ENCODE peak calls at places on chromosome 5, in six cellular contexts. W is HCT116, L is GM12878, Y is H1, N is K562, M is HepG2. F is an unnamed sample. For H3K4me1, the result is how much of the 10 kb centered on the place peaks cover.

GRCh38 chr5:144030904-144031303 is 139.6 kb downstream of the YIPF5 start:
- DNase-seq in W (no peak), L (no peak), Y (no peak), N (no peak), M (no peak), F (no peak)

GRCh38 chr5:73365301-73365853 is 83.2 kb downstream of the FOXD1 start:
- DNase-seq in W (peak), L (no peak), Y (no peak), N (no peak), M (no peak), F (no peak)

GRCh38 chr5:9363026-9363793 is 182.7 kb downstream of the SEMA5A start:
- DNase-seq in W (no peak), L (peak), Y (no peak), N (no peak), M (no peak), F (no peak)

GRCh38 chr5:1504617-1505016 is 19.1 kb downstream of the LPCAT1 start:
- DNase-seq in W (no peak), L (no peak), Y (no peak), N (no peak), M (no peak), F (no peak)

GRCh38 chr5:93586948-93587918 is 4.2 kb downstream of the NR2F1 start:
- DNase-seq in W (no peak), L (no peak), Y (no peak), N (no peak), M (no peak), F (no peak)

GRCh38 chr5:135486131-135486530 is 34.0 kb upstream of the TIFAB start:
- DNase-seq in W (no peak), L (no peak), Y (no peak), N (no peak), M (no peak), F (no peak)

GRCh38 chr5:62310426-62311105 is 4.6 kb downstream of the KIF2A start:
- DNase-seq in W (no peak), L (no peak), Y (no peak), N (no peak), M (no peak), F (no peak)

GRCh38 chr5:75525344-75525743 is 13.7 kb downstream of the POLK start:
- DNase-seq in W (no peak), L (no peak), Y (no peak), N (no peak), M (no peak), F (no peak)

GRCh38 chr5:133709074-133709676 is 96.8 kb upstream of the FSTL4 start:
- DNase-seq in W (no peak), L (no peak), Y (no peak), N (no peak), M (no peak), F (no peak)

GRCh38 chr5:168714046-168714445 is 134.9 kb upstream of the PANK3 start:
- DNase-seq in W (no peak), L (no peak), Y (no peak), N (no peak), M (no peak), F (no peak)

GRCh38 chr5:96775050-96775449 is 32.7 kb downstream of the ERAP1 start:
- DNase-seq in W (no peak), L (no peak), Y (no peak), N (no peak), M (no peak), F (no peak)

GRCh38 chr5:96474073-96474472 is 41.0 kb upstream of the PCSK1 start:
- DNase-seq in W (no peak), L (no peak), Y (no peak), N (no peak), M (no peak), F (no peak)

GRCh38 chr5:74200560-74200959 is 440.0 kb downstream of the ENC1 start:
- DNase-seq in W (no peak), L (no peak), Y (no peak), N (no peak), M (no peak), F (no peak)

GRCh38 chr5:83151821-83152220 is 74.5 kb downstream of the XRCC4 start:
- DNase-seq in W (no peak), L (no peak), Y (no peak), N (no peak), M (no peak), F (no peak)

GRCh38 chr5:141747152-141747640 is 65.2 kb upstream of the ARAP3 start:
- DNase-seq in W (peak), L (no peak), Y (peak), N (peak), M (no peak), F (peak)

GRCh38 chr5:982377-983237 is 26.0 kb upstream of the NKD2 start:
- DNase-seq in W (no peak), L (no peak), Y (peak), N (peak), M (no peak), F (peak)

GRCh38 chr5:59351076-59351794 is 542.3 kb downstream of the PDE4D start:
- DNase-seq in W (no peak), L (no peak), Y (no peak), N (no peak), M (no peak), F (no peak)

GRCh38 chr5:16043349-16043748 is 136.2 kb downstream of the MARCHF11 start:
- DNase-seq in W (no peak), L (no peak), Y (no peak), N (no peak), M (no peak), F (no peak)

GRCh38 chr5:64690417-64691151 is at the start of gene SHISAL2B:
- DNase-seq in W (no peak), L (no peak), Y (peak), N (no peak), M (no peak), F (no peak)

GRCh38 chr5:44747396-44747795 is 61.4 kb upstream of the MRPS30 start:
- DNase-seq in W (no peak), L (no peak), Y (no peak), N (no peak), M (no peak), F (no peak)

GRCh38 chr5:28398185-28398584 is 1359.8 kb upstream of the CDH9 start:
- DNase-seq in W (no peak), L (no peak), Y (no peak), N (no peak), M (no peak), F (no peak)

GRCh38 chr5:51389326-51389581 is 6.0 kb downstream of the ISL1 start:
- DNase-seq in W (no peak), L (no peak), Y (no peak), N (no peak), M (no peak), F (no peak)

GRCh38 chr5:54329731-54330709 is 19.6 kb upstream of the ARL15 start:
- DNase-seq in W (no peak), L (no peak), Y (no peak), N (no peak), M (no peak), F (no peak)

GRCh38 chr5:150129454-150129812 is 26.2 kb downstream of the PDGFRB start:
- DNase-seq in W (no peak), L (no peak), Y (no peak), N (no peak), M (no peak), F (no peak)
- H3K4me1 ChIP-seq in W (under half), L (under half), Y (under half), N (under half), M (under half), F (under half)

GRCh38 chr5:158537343-158537742 is 562.4 kb downstream of the EBF1 start:
- DNase-seq in W (no peak), L (no peak), Y (no peak), N (no peak), M (no peak), F (no peak)
- TF ChIP-seq ZNF274 in W (no peak), L (no peak), Y (no peak), N (no peak), M (no peak), F (no peak)

GRCh38 chr5:36438765-36439501 is 137.2 kb upstream of the RANBP3L start:
- DNase-seq in W (no peak), L (no peak), Y (no peak), N (no peak), M (no peak), F (no peak)
- TF ChIP-seq YY1 in W (no peak), L (no peak), Y (no peak), N (no peak), M (no peak), F (no peak)

GRCh38 chr5:113000466-113000865 is 23.9 kb downstream of the DCP2 start:
- DNase-seq in W (no peak), L (no peak), Y (no peak), N (no peak), M (no peak), F (no peak)

GRCh38 chr5:112998296-112998695 is 21.7 kb downstream of the DCP2 start:
- DNase-seq in W (no peak), L (no peak), Y (no peak), N (no peak), M (no peak), F (no peak)

GRCh38 chr5:113005454-113005853 is 28.9 kb downstream of the DCP2 start:
- DNase-seq in W (no peak), L (no peak), Y (no peak), N (no peak), M (no peak), F (no peak)

GRCh38 chr5:113002423-113002822 is 25.8 kb downstream of the DCP2 start:
- DNase-seq in W (no peak), L (no peak), Y (no peak), N (no peak), M (peak), F (no peak)

DNA sequence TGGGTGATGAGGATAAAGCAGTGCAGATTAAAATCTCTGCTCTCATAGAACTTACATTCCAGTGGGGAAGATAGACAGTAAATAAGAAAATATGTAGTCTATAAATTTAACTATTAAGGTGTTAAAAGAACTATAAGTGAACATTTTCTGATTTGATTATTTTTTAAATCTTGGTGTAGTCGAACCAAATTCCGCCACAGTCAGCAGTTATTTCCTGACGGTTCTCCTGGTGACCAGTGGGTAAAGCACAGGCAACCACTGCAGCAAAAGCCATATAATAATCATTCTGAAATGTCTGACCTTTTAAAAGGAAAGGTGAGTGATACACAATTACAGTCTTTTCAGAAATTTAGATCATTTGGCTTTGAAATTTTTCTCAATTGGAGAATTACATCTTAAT is 27.2 kb downstream of the DCP2 start:
- DNase-seq in W (no peak), L (no peak), Y (no peak), N (no peak), M (no peak), F (no peak)
- H3K4me1 ChIP-seq in W (under half), L (under half), Y (under half), N (under half), M (under half), F (under half)

GRCh38 chr5:18314192-18314778 is 680.0 kb downstream of the TAF11L14 start:
- DNase-seq in W (peak), L (no peak), Y (no peak), N (peak), M (no peak), F (no peak)
- TF ChIP-seq ZNF274 in W (no peak), L (no peak), Y (no peak), N (no peak), M (no peak), F (no peak)

GRCh38 chr5:180633283-180634177 is 15.9 kb downstream of the FLT4 start:
- DNase-seq in W (no peak), L (no peak), Y (no peak), N (no peak), M (no peak), F (no peak)

GRCh38 chr5:180629703-180630382 is 19.6 kb downstream of the FLT4 start:
- DNase-seq in W (no peak), L (no peak), Y (no peak), N (no peak), M (no peak), F (no peak)

GRCh38 chr5:180630426-180630825 is 19.0 kb downstream of the FLT4 start:
- DNase-seq in W (no peak), L (no peak), Y (no peak), N (no peak), M (no peak), F (no peak)

GRCh38 chr5:180632768-180633167 is 16.6 kb downstream of the FLT4 start:
- DNase-seq in W (no peak), L (no peak), Y (no peak), N (no peak), M (no peak), F (no peak)

GRCh38 chr5:180631549-180632392 is 17.6 kb downstream of the FLT4 start:
- DNase-seq in W (no peak), L (no peak), Y (no peak), N (no peak), M (no peak), F (no peak)
- TF ChIP-seq YY1 in W (no peak), L (no peak), Y (no peak), N (no peak), M (no peak), F (no peak)

GRCh38 chr5:177304392-177305119 is 957 bp downstream of the PRELID1 start:
- DNase-seq in W (no peak), L (no peak), Y (no peak), N (peak), M (peak), F (no peak)
- H3K4me1 ChIP-seq in W (under half), L (under half), Y (under half), N (under half), M (under half), F (under half)

GRCh38 chr5:61229416-61229815 is 67.1 kb upstream of the SMIM15 start:
- DNase-seq in W (no peak), L (no peak), Y (no peak), N (no peak), M (no peak), F (no peak)

GRCh38 chr5:61228229-61228628 is 66.0 kb upstream of the SMIM15 start:
- DNase-seq in W (no peak), L (no peak), Y (no peak), N (no peak), M (no peak), F (no peak)

GRCh38 chr5:61231813-61232212 is 69.5 kb upstream of the SMIM15 start:
- DNase-seq in W (no peak), L (no peak), Y (no peak), N (no peak), M (no peak), F (no peak)

GRCh38 chr5:61230492-61230891 is 68.2 kb upstream of the SMIM15 start:
- DNase-seq in W (no peak), L (no peak), Y (no peak), N (no peak), M (no peak), F (no peak)

DNA sequence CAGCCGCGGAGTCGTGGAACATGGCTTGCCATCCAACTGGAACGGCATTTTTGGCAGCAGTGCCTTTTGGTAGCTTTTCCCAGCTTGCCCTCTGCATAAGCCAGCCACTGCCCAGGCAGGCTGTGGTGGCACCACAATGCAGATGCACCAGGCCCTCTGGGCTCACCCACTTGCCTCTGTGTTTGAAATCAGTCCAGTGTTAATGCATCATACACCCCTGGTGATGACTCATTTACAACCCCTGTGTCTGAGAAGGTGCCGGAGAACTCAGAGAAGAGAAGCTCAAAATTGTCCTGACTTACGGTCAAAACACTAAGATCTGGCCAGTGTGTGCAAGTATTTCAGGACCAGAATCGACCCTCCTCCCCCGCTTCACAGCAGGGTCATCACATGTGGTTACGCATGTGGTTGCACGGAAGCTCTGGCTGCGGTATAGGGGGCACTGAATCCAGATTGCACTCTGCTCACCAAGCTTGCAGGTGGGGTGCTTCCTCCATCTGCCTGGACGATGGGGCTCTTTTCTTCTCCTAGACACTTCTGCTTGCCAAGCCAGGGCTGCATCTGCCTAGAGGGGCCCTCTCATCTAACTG is 66.5 kb upstream of the SMIM15 start:
- DNase-seq in W (no peak), L (no peak), Y (no peak), N (no peak), M (no peak), F (no peak)
- TF ChIP-seq ZNF274 in W (no peak), L (no peak), Y (no peak), N (no peak), M (no peak), F (no peak)

DNA sequence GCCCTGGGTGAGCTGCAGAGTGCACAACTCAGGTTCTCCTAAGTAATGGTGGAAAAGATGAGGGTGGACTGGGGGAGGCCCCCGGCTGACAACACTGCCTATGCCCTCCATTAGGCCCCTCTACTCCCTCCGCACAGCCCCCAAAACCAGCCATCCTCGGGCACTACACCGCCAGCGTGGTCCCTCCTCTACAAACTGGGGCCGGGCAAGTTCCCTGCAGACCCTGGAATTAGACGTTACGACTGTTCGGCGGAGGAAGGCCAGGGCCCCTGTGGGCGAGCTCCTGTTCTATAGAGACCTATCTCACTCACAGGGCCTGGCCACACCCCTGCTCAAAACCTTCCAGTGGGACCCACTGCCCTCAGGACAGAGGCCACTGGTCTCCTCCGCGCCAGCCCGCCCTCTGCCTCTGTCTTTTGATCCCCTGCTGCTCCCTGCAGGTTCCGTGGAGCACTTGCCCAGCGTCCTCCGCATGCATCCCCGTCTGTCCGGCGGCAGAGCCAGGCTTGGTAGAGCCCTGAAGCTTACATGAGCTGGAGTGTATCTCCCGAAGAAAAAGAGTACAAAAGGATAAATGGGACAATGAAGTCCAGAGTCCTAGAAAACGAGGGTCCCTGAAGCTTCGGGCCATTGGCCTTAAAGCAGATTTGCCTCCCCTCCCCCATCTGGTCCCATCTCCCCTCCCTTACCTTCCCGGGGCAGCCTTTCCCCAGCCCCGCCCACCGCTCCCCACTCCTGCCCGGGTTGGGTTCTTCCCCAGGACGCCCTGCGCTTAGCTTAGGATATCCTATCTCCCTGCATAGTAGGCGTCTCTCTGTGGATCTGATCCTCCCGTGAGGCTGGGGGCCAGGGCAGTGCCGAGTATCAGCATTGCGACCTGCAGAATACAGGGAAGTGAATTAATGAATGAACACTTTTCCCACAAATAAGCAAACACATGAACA is 71.3 kb downstream of the HRH2 start:
- DNase-seq in W (no peak), L (no peak), Y (peak), N (peak), M (no peak), F (no peak)
- TF ChIP-seq YY1 in W (no peak), L (no peak), Y (no peak), N (no peak), M (no peak), F (no peak)

GRCh38 chr5:177425801-177426565 is 493 bp upstream of the GRK6 start:
- DNase-seq in W (peak), L (peak), Y (peak), N (peak), M (peak), F (peak)
- H3K4me1 ChIP-seq in W (under half), L (under half), Y (under half), N (under half), M (under half), F (under half)

F was measured in NT2/D1.